ENCODE peak calls at places on chromosomes 6 and 20, in ten cellular contexts. O is transverse colon, U is brain microvascular endothelial cell, G is ascending aorta, W is ovary, V is left lung, K is lower lobe of right lung, C is adrenal gland, P is colonic mucosa, L is left ventricle myocardium inferior. E is an unnamed sample.

GRCh38 chr6:69868961-69869360 is 2.6 kb downstream of the COL19A1 start:
- DNase-seq in O (no peak), U (no peak), G (no peak), W (no peak), V (no peak), K (no peak), C (no peak), P (no peak), L (no peak), E (no peak)

GRCh38 chr20:51914758-51915157 is 112.4 kb upstream of the SALL4 start:
- DNase-seq in O (no peak), U (no peak), G (no peak), W (no peak), V (no peak), K (no peak), C (no peak), P (no peak), L (no peak), E (no peak)

GRCh38 chr6:168196881-168197635 is 118.0 kb upstream of the FRMD1 start:
- DNase-seq in O (no peak), U (no peak), G (no peak), W (no peak), V (peak; percentile 34), K (no peak), C (no peak), P (no peak), L (no peak), E (no peak)

GRCh38 chr20:51272392-51272791 is 249.5 kb upstream of the KCNG1 start:
- DNase-seq in O (no peak), U (peak; percentile 59), G (no peak), W (no peak), V (no peak), K (no peak), C (no peak), P (no peak), L (no peak), E (no peak)

GRCh38 chr6:99344289-99344688 is 5.2 kb downstream of the FAXC start:
- DNase-seq in O (no peak), U (peak; percentile 16), G (no peak), W (no peak), V (no peak), K (no peak), C (no peak), P (no peak), L (no peak), E (peak; percentile 62)

GRCh38 chr6:133991096-133991593 is 38.1 kb downstream of the TBPL1 start:
- DNase-seq in O (no peak), U (peak; percentile 65), G (no peak), W (no peak), V (no peak), K (no peak), C (no peak), P (no peak), L (no peak), E (peak; percentile 83)

GRCh38 chr20:57582432-57583288 is 21.8 kb downstream of the PCK1 start:
- DNase-seq in O (no peak), U (peak; percentile 71), G (peak; percentile 31), W (peak; percentile 64), V (peak; percentile 30), K (no peak), C (peak; percentile 34), P (no peak), L (no peak), E (peak; percentile 61)

GRCh38 chr6:125844989-125845388 is 54.2 kb downstream of the NCOA7 start:
- DNase-seq in O (no peak), U (no peak), G (no peak), W (no peak), V (no peak), K (no peak), C (peak; percentile 61), P (no peak), L (no peak), E (no peak)

GRCh38 chr6:52718535-52718934 is 44.7 kb downstream of the GSTA2 start:
- DNase-seq in O (no peak), U (no peak), G (no peak), W (no peak), V (no peak), K (no peak), C (no peak), P (no peak), L (no peak), E (peak; percentile 23)

GRCh38 chr20:20895537-20895936 is 183.1 kb upstream of the RALGAPA2 start:
- DNase-seq in O (no peak), U (no peak), G (no peak), W (no peak), V (no peak), K (no peak), C (no peak), P (no peak), L (no peak), E (no peak)

GRCh38 chr20:20892328-20892727 is 179.9 kb upstream of the RALGAPA2 start:
- DNase-seq in O (no peak), U (no peak), G (no peak), W (no peak), V (no peak), K (no peak), C (no peak), P (no peak), L (no peak), E (no peak)

GRCh38 chr20:20897922-20898321 is 185.5 kb upstream of the RALGAPA2 start:
- DNase-seq in O (no peak), U (no peak), G (no peak), W (no peak), V (no peak), K (no peak), C (no peak), P (no peak), L (no peak), E (no peak)

GRCh38 chr20:20894280-20894679 is 181.8 kb upstream of the RALGAPA2 start:
- DNase-seq in O (no peak), U (no peak), G (no peak), W (no peak), V (no peak), K (no peak), C (no peak), P (no peak), L (no peak), E (no peak)

DNA sequence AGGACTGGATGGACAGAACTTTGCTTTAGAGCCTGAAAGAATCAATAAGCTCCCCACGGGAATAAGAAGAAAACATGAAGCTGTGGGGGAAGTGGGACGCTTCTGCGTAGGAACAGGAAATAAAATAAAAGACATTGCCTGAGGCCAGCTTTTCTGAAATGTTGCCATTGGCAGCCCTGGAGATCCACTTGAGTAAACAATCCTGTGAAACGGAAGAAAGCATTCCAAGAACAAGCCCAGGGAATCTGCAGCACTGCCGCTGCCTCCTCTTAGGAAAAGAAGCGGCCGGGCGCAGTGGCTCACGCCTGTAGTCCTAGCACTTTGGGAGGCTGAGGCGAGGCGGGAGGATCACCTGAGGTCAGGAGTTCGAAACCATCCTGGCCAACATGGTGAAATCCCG is 182.3 kb upstream of the RALGAPA2 start:
- DNase-seq in O (no peak), U (no peak), G (no peak), W (no peak), V (no peak), K (no peak), C (no peak), P (no peak), L (peak; percentile 17), E (peak; percentile 15)
- H3K27me3 ChIP-seq in O (no peaks in the 10 kb centered on the region), U (no peaks in the 10 kb centered on the region), G (no peaks in the 10 kb centered on the region), W (no peaks in the 10 kb centered on the region), V (peaks cover 5% of the 10 kb centered on the region), K (peaks cover 7% of the 10 kb centered on the region), C (no peaks in the 10 kb centered on the region), P (no peaks in the 10 kb centered on the region), L (peaks cover 27% of the 10 kb centered on the region), E (peaks cover 47% of the 10 kb centered on the region)

GRCh38 chr6:31202259-31203166 is 32.0 kb upstream of the POU5F1 start:
- DNase-seq in O (no peak), U (no peak), G (no peak), W (no peak), V (no peak), K (no peak), C (no peak), P (peak; percentile 35), L (no peak), E (peak; percentile 74)
- H3K4me3 ChIP-seq in O (no peak overlapping the region), U (no peak overlapping the region), G (no peak overlapping the region), W (no peak overlapping the region), V (peak overlapping the region; percentile 47), K (no peak overlapping the region), C (no peak overlapping the region), P (peak overlapping the region; percentile 8), L (no peak overlapping the region), E (peak overlapping the region; percentile 73)

GRCh38 chr20:2692036-2692885 is at the start of gene EBF4:
- DNase-seq in O (peak; percentile 47), U (no peak), G (no peak), W (peak; percentile 82), V (peak; percentile 80), K (peak; percentile 58), C (peak; percentile 56), P (no peak), L (peak; percentile 56), E (no peak)
- H3K27me3 ChIP-seq in O (peaks cover 88% of the 10 kb centered on the region), U (peaks cover 42% of the 10 kb centered on the region), G (peaks cover 6% of the 10 kb centered on the region), W (no peaks in the 10 kb centered on the region), V (peaks cover 90% of the 10 kb centered on the region), K (peaks cover 29% of the 10 kb centered on the region), C (no peaks in the 10 kb centered on the region), P (peaks cover 34% of the 10 kb centered on the region), L (peaks cover 52% of the 10 kb centered on the region), E (peaks cover 45% of the 10 kb centered on the region)

DNA sequence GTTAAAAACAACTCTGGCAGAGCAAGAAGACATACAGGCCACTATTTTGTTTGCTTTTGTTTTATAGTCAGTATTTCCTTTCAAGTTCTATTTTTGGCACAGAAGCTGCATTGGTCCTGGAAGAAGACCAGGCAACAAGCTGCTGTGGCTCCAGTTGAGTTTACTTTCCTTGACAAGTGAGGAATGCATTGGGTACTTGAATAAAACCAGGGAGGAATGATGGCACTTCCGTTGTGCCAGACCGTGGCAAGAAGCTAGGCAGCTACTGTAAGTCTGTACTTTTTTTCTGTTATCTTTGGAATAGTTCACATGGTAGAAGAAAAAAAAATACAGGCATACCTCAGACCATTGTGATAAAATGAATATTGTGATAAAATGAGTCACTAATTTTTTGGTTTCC is 66.3 kb downstream of the NCOA3 start:
- DNase-seq in O (peak; percentile 26), U (peak; percentile 78), G (no peak), W (no peak), V (no peak), K (no peak), C (peak; percentile 66), P (peak; percentile 57), L (no peak), E (peak; percentile 89)
- H3K4me3 ChIP-seq in O (no peak overlapping the region), U (no peak overlapping the region), G (no peak overlapping the region), W (no peak overlapping the region), V (no peak overlapping the region), K (no peak overlapping the region), C (no peak overlapping the region), P (no peak overlapping the region), L (no peak overlapping the region), E (no peak overlapping the region)

DNA sequence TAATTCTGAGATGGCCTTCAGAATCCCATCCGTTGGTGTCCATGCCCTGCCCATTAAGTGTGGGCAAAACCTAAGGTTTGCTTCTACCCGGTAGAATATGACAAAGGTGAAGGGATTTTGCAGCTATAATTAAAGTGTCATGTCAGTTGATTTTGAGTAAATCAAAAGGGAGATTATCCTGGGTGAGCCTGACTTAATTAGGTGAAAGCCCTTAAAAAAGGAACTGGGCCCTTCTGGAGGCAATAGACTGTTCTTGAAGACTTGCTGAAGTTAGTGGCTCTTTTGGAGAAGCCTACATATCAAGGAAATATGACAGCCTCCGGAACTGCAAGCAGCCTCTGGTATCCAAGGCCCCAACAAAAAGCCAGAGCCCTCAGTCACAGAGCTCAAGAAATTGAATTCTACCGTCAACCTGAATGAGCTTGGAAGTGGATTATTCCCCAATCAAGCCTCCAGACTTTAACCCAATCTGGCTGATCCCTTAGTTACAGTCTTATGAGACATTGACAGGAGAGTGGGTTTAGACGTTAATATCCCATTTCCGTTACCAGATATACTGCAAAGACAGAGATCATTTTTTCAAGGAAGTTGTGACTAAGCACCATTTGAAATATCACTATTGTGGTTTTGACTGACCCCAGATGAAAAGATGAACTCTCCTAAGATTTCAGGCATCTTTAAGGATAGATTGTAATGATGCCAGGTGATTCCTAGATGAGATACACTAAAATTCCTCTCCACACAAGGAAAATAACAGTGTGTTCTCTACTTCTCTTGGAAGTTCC is 303.4 kb downstream of the PLCB1 start:
- DNase-seq in O (no peak), U (no peak), G (no peak), W (no peak), V (no peak), K (no peak), C (no peak), P (no peak), L (no peak), E (no peak)
- H3K27me3 ChIP-seq in O (no peaks in the 10 kb centered on the region), U (no peaks in the 10 kb centered on the region), G (no peaks in the 10 kb centered on the region), W (no peaks in the 10 kb centered on the region), V (no peaks in the 10 kb centered on the region), K (no peaks in the 10 kb centered on the region), C (no peaks in the 10 kb centered on the region), P (no peaks in the 10 kb centered on the region), L (no peaks in the 10 kb centered on the region), E (peaks cover 14% of the 10 kb centered on the region)

E was measured in PC-3.